ENCODE peak calls at places on chromosome 18, in ten cellular contexts. K, Q, W, M, B, H, U, O, F and C are unnamed samples.

GRCh38 chr18:59560556-59560955 is 136.7 kb downstream of the CCBE1 start:
- DNase-seq in U (no peak), F (no peak), Q (no peak), W (no peak), K (no peak), H (no peak), M (no peak), O (no peak), B (no peak), C (no peak)

GRCh38 chr18:77980275-77980674 is 730.6 kb downstream of the GALR1 start:
- DNase-seq in F (no peak), B (no peak), H (no peak), W (no peak), K (no peak), M (no peak), Q (no peak), O (no peak), U (no peak), C (no peak)

GRCh38 chr18:50079571-50080295 is 115.2 kb downstream of the MYO5B start:
- DNase-seq in H (no peak), W (peak), Q (no peak), M (peak), U (peak), F (peak), B (no peak), K (peak), O (no peak), C (peak)

GRCh38 chr18:79371536-79372210 is 24.1 kb upstream of the NFATC1 start:
- DNase-seq in O (no peak), U (no peak), Q (no peak), M (no peak), F (no peak), H (no peak), K (no peak), B (no peak), W (no peak), C (no peak)

GRCh38 chr18:28045176-28045810 is 131.6 kb downstream of the CDH2 start:
- DNase-seq in Q (no peak), W (peak), K (no peak), O (peak), M (no peak), B (no peak), H (no peak), F (no peak), U (no peak), C (no peak)

GRCh38 chr18:4134691-4135090 is 320.4 kb downstream of the DLGAP1 start:
- DNase-seq in M (no peak), F (no peak), Q (no peak), B (no peak), W (no peak), U (no peak), K (no peak), O (no peak), H (no peak), C (no peak)

GRCh38 chr18:24930478-24930877 is 421.5 kb downstream of the ZNF521 start:
- DNase-seq in B (no peak), U (no peak), F (no peak), O (no peak), W (no peak), M (no peak), H (no peak), Q (no peak), K (no peak), C (no peak)

GRCh38 chr18:57207124-57207916 is 60.4 kb downstream of the BOD1L2 start:
- DNase-seq in Q (no peak), H (no peak), K (no peak), B (no peak), O (no peak), F (no peak), W (no peak), U (no peak), M (no peak), C (no peak)

GRCh38 chr18:5543854-5544389 is at the start of gene EPB41L3:
- DNase-seq in W (peak), M (peak), O (peak), F (peak), B (no peak), H (peak), K (peak), U (peak), Q (peak), C (peak)

GRCh38 chr18:7626922-7627440 is 59.9 kb downstream of the PTPRM start:
- DNase-seq in H (no peak), W (no peak), O (no peak), M (no peak), Q (no peak), B (no peak), K (no peak), F (no peak), U (no peak), C (no peak)

GRCh38 chr18:56235061-56235772 is 403.2 kb downstream of the TXNL1 start:
- DNase-seq in W (no peak), K (no peak), Q (no peak), M (no peak), F (no peak), B (peak), U (no peak), O (no peak), H (no peak), C (no peak)

GRCh38 chr18:56388571-56388970 is 249.8 kb downstream of the TXNL1 start:
- DNase-seq in M (no peak), W (no peak), O (no peak), U (no peak), F (no peak), K (no peak), H (no peak), Q (no peak), B (no peak), C (no peak)

GRCh38 chr18:40469851-40470250 is 1485.2 kb upstream of the PIK3C3 start:
- DNase-seq in F (no peak), B (no peak), O (no peak), M (no peak), U (no peak), W (peak), Q (no peak), H (no peak), K (no peak), C (no peak)

GRCh38 chr18:14106906-14107305 is 25.3 kb downstream of the ZNF519 start:
- DNase-seq in Q (no peak), B (no peak), H (no peak), O (no peak), F (no peak), M (no peak), W (no peak), U (no peak), K (no peak), C (no peak)

GRCh38 chr18:3151379-3152264 is 68.1 kb downstream of the MYOM1 start:
- DNase-seq in O (peak), H (peak), K (no peak), B (no peak), W (peak), M (no peak), F (no peak), Q (no peak), U (peak), C (no peak)

GRCh38 chr18:75072672-75073371 is 136.1 kb downstream of the PTGR3 start:
- DNase-seq in U (no peak), H (no peak), B (no peak), O (no peak), K (no peak), Q (peak), M (no peak), W (no peak), F (no peak), C (no peak)

GRCh38 chr18:54358495-54358793 is 738 bp downstream of the C18orf54 start:
- DNase-seq in K (peak), H (no peak), F (no peak), W (no peak), U (no peak), B (no peak), M (no peak), O (no peak), Q (peak), C (no peak)

GRCh38 chr18:46891742-46892214 is 25.5 kb downstream of the PIAS2 start:
- DNase-seq in U (no peak), Q (no peak), K (no peak), W (no peak), B (no peak), H (no peak), F (no peak), M (no peak), O (no peak), C (no peak)

GRCh38 chr18:23356416-23356815 is 96.7 kb upstream of the RIOK3 start:
- DNase-seq in W (no peak), Q (no peak), M (no peak), F (no peak), K (no peak), B (no peak), O (no peak), U (no peak), H (no peak), C (no peak)

GRCh38 chr18:75546964-75547363 is 119.5 kb upstream of the SMIM21 start:
- DNase-seq in F (no peak), H (no peak), W (no peak), U (no peak), O (no peak), K (no peak), B (no peak), M (no peak), Q (no peak), C (no peak)

GRCh38 chr18:48813833-48814489 is 136.8 kb downstream of the SMAD7 start:
- DNase-seq in U (peak), O (no peak), W (no peak), M (peak), H (no peak), F (peak), K (no peak), Q (no peak), B (no peak), C (no peak)

GRCh38 chr18:3379685-3380084 is 70.3 kb upstream of the TGIF1 start:
- DNase-seq in U (no peak), B (no peak), M (no peak), O (no peak), H (no peak), Q (no peak), W (no peak), F (no peak), K (no peak), C (no peak)

GRCh38 chr18:44245026-44245425 is 435.7 kb upstream of the SETBP1 start:
- DNase-seq in F (no peak), Q (no peak), B (no peak), O (no peak), W (no peak), K (no peak), M (no peak), H (no peak), U (no peak), C (no peak)

GRCh38 chr18:12030667-12031066 is 49.4 kb downstream of the IMPA2 start:
- DNase-seq in B (no peak), O (no peak), H (no peak), M (no peak), F (no peak), U (no peak), W (no peak), K (no peak), Q (no peak), C (no peak)

GRCh38 chr18:29840101-29840500 is 1202.4 kb downstream of the DSC3 start:
- DNase-seq in O (no peak), U (no peak), M (no peak), W (no peak), K (no peak), B (no peak), H (no peak), F (no peak), Q (no peak), C (no peak)

GRCh38 chr18:54030434-54030833 is 194.0 kb downstream of the MBD2 start:
- DNase-seq in O (no peak), K (no peak), M (no peak), F (no peak), H (no peak), Q (no peak), B (no peak), W (no peak), U (no peak), C (no peak)

GRCh38 chr18:12791631-12792030 is 88.8 kb downstream of the PSMG2 start:
- DNase-seq in H (no peak), W (no peak), M (no peak), K (no peak), B (no peak), U (no peak), F (no peak), Q (no peak), O (no peak), C (no peak)

GRCh38 chr18:31101148-31102019 is 837 bp downstream of the DSC2 start:
- DNase-seq in K (peak), M (peak), U (peak), Q (peak), O (no peak), H (peak), F (peak), W (no peak), B (no peak), C (peak)

GRCh38 chr18:21634588-21635199 is 22.6 kb downstream of the SNRPD1 start:
- DNase-seq in F (no peak), U (no peak), Q (no peak), O (no peak), W (no peak), K (no peak), H (no peak), M (no peak), B (no peak), C (no peak)